ENCODE peak calls at places on chromosomes 4 and X, in five cellular contexts. A is GM12878, M is GM23338, X is K562, R is HepG2. D is an unnamed sample.

GRCh38 chrX:26631385-26631784 is 415.4 kb downstream of the MAGEB5 start:
- DNase-seq in A (no peak), M (no peak), X (no peak), R (no peak), D (no peak)

GRCh38 chrX:138756234-138756633 is 44.7 kb upstream of the FGF13 start:
- DNase-seq in A (no peak), M (peak; percentile 67), X (no peak), R (no peak), D (no peak)

GRCh38 chr4:105797225-105797624 is 88.6 kb downstream of the GSTCD start:
- DNase-seq in A (no peak), M (no peak), X (no peak), R (no peak), D (no peak)

GRCh38 chrX:50180073-50180940 is 20.5 kb downstream of the AKAP4 start:
- DNase-seq in A (no peak), M (peak; percentile 38), X (peak; percentile 62), R (peak; percentile 66), D (no peak)

GRCh38 chr4:82975792-82976191 is 34.8 kb downstream of the LIN54 start:
- DNase-seq in A (no peak), M (no peak), X (no peak), R (no peak), D (no peak)

GRCh38 chr4:172899861-172900260 is 268.8 kb upstream of the GALNT7 start:
- DNase-seq in A (no peak), M (no peak), X (no peak), R (no peak), D (no peak)

GRCh38 chr4:186771624-186772023 is 48.0 kb upstream of the FAT1 start:
- DNase-seq in A (no peak), M (no peak), X (no peak), R (no peak), D (no peak)

GRCh38 chr4:117267317-117267716 is 181.9 kb upstream of the TRAM1L1 start:
- DNase-seq in A (no peak), M (no peak), X (no peak), R (no peak), D (no peak)

GRCh38 chrX:124736553-124737240 is 390.3 kb downstream of the SH2D1A start:
- DNase-seq in A (no peak), M (peak; percentile 89), X (no peak), R (no peak), D (no peak)

GRCh38 chr4:141573678-141574077 is 62.7 kb upstream of the IL15 start:
- DNase-seq in A (no peak), M (no peak), X (no peak), R (no peak), D (no peak)

GRCh38 chr4:40912455-40913055 is 162.8 kb downstream of the NSUN7 start:
- DNase-seq in A (no peak), M (no peak), X (no peak), R (no peak), D (no peak)

GRCh38 chr4:121189811-121190210 is 25.7 kb upstream of the TNIP3 start:
- DNase-seq in A (peak; percentile 32), M (no peak), X (no peak), R (no peak), D (no peak)

GRCh38 chr4:22500128-22500611 is 15.7 kb downstream of the ADGRA3 start:
- DNase-seq in A (no peak), M (no peak), X (no peak), R (no peak), D (no peak)

GRCh38 chr4:84690481-84690880 is 107.6 kb downstream of the CDS1 start:
- DNase-seq in A (no peak), M (no peak), X (no peak), R (no peak), D (no peak)

GRCh38 chrX:79263550-79263949 is 103.6 kb downstream of the ITM2A start:
- DNase-seq in A (no peak), M (no peak), X (no peak), R (no peak), D (no peak)

GRCh38 chr4:139918591-139918990 is 235.4 kb downstream of the MAML3 start:
- DNase-seq in A (no peak), M (no peak), X (no peak), R (no peak), D (no peak)

GRCh38 chrX:149962859-149963757 is 24.8 kb upstream of the EOLA2 start:
- DNase-seq in A (peak; percentile 5), M (peak; percentile 61), X (no peak), R (peak; percentile 23), D (no peak)

GRCh38 chr4:170651786-170652185 is 562.0 kb upstream of the AADAT start:
- DNase-seq in A (no peak), M (no peak), X (no peak), R (no peak), D (no peak)

GRCh38 chr4:104860227-104861123 is 286.2 kb upstream of the TET2 start:
- DNase-seq in A (peak; percentile 72), M (peak; percentile 89), X (peak; percentile 25), R (peak; percentile 62), D (peak; percentile 84)

GRCh38 chr4:147773261-147774184 is 41.6 kb downstream of the ARHGAP10 start:
- DNase-seq in A (no peak), M (no peak), X (no peak), R (no peak), D (no peak)

GRCh38 chr4:30437316-30437715 is 282.9 kb upstream of the PCDH7 start:
- DNase-seq in A (no peak), M (no peak), X (no peak), R (no peak), D (no peak)

GRCh38 chr4:42371306-42372063 is 25.8 kb upstream of the SHISA3 start:
- DNase-seq in A (no peak), M (peak; percentile 57), X (no peak), R (peak; percentile 19), D (peak; percentile 78)

GRCh38 chr4:164509951-164510350 is 244.0 kb upstream of the SMIM31 start:
- DNase-seq in A (no peak), M (no peak), X (no peak), R (no peak), D (no peak)

GRCh38 chrX:38458071-38458470 is 103.3 kb upstream of the TSPAN7 start:
- DNase-seq in A (no peak), M (peak; percentile 6), X (no peak), R (no peak), D (no peak)

GRCh38 chr4:91758487-91758886 is 545.3 kb upstream of the GRID2 start:
- DNase-seq in A (no peak), M (no peak), X (no peak), R (no peak), D (no peak)

GRCh38 chr4:41384992-41385391 is 128.3 kb downstream of the UCHL1 start:
- DNase-seq in A (no peak), M (no peak), X (peak; percentile 30), R (no peak), D (no peak)

GRCh38 chrX:122504026-122504425 is 680.1 kb upstream of the GRIA3 start:
- DNase-seq in A (no peak), M (no peak), X (no peak), R (no peak), D (no peak)

GRCh38 chrX:125998432-125998831 is 167.7 kb downstream of the DCAF12L2 start:
- DNase-seq in A (no peak), M (peak; percentile 42), X (no peak), R (no peak), D (peak; percentile 35)

GRCh38 chr4:2066011-2066551 is 7.0 kb downstream of the NAT8L start:
- DNase-seq in A (no peak), M (no peak), X (no peak), R (no peak), D (no peak)

GRCh38 chr4:153113838-153114105 is 90.5 kb upstream of the TRIM2 start:
- DNase-seq in A (no peak), M (no peak), X (no peak), R (no peak), D (no peak)

GRCh38 chr4:147371661-147372060 is 109.2 kb upstream of the EDNRA start:
- DNase-seq in A (no peak), M (no peak), X (no peak), R (no peak), D (no peak)

GRCh38 chr4:181757921-181758320 is 485.3 kb upstream of the TENM3 start:
- DNase-seq in A (no peak), M (no peak), X (no peak), R (no peak), D (no peak)

GRCh38 chr4:100929753-100930152 is 411.9 kb upstream of the EMCN start:
- DNase-seq in A (no peak), M (no peak), X (no peak), R (no peak), D (no peak)

GRCh38 chr4:48792348-48793006 is 12.4 kb upstream of the FRYL start:
- DNase-seq in A (no peak), M (no peak), X (no peak), R (no peak), D (no peak)
- H3K27ac ChIP-seq in A (no peak overlapping the region), M (no peak overlapping the region), X (no peak overlapping the region), R (no peak overlapping the region), D (no peak overlapping the region)

GRCh38 chr4:174524242-174524641 is 2.0 kb upstream of the HPGD start:
- DNase-seq in A (no peak), M (no peak), X (peak; percentile 28), R (no peak), D (no peak)

GRCh38 chr4:174521800-174522182 is 497 bp downstream of the HPGD start:
- DNase-seq in A (no peak), M (peak; percentile 42), X (no peak), R (no peak), D (no peak)

GRCh38 chr4:174520655-174521054 is 1.6 kb downstream of the HPGD start:
- DNase-seq in A (no peak), M (no peak), X (no peak), R (no peak), D (no peak)

GRCh38 chr4:174523003-174523693 is 860 bp upstream of the HPGD start:
- DNase-seq in A (no peak), M (peak; percentile 22), X (no peak), R (no peak), D (no peak)

GRCh38 chr4:174522183-174523002 is at the start of gene HPGD:
- DNase-seq in A (no peak), M (peak; percentile 73), X (peak; percentile 30), R (no peak), D (no peak)
- TF ChIP-seq EZH2 in A (peak; percentile 82), M (no peak), X (no peak), R (no peak), D (no peak)

DNA sequence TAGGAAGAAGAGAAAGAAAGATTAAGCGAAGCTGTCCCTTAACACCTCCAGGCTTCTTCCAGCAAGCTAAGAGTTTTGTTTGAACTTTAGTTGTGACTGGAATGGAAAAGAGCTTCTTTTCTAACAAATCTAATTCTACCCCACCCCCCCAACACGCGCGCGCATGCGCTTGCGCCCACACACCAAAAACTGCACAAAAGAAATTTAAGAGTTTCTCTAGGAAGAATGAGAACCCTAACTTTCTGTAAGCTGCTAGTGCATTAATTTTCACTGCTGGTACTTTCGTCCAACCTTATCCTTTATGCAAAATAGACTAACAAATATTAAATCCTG is 9.0 kb upstream of the INTU start:
- DNase-seq in A (no peak), M (peak; percentile 20), X (no peak), R (no peak), D (no peak)
- TF ChIP-seq POLR2AphosphoS5 in A (no peak), M (no peak), X (no peak), R (no peak), D (peak; percentile 62)

DNA sequence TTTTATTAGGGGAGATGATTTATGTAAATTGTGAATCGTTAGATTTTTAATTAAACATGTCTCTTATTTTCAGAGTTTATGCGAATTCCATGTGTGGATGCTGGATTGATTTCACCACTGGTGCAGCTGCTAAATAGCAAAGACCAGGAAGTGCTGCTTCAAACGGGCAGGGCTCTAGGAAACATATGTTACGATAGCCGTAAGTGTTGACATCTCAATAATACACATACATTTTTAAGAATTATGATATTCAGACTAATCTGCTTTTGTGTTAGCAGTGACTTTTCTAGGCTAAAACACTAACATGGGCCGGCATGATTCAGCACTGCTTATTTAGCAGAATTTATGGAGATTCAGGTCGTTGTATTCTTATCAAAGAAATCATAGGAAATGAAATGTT is 91.2 kb downstream of the RAP1GDS1 start:
- DNase-seq in A (no peak), M (no peak), X (no peak), R (no peak), D (no peak)
- H3K27ac ChIP-seq in A (no peak overlapping the region), M (no peak overlapping the region), X (no peak overlapping the region), R (no peak overlapping the region), D (peak overlapping the region; percentile 75)